ENCODE peak calls at places on chromosomes 3 and 15, in eight cellular contexts. One of them, this sample, is unnamed.

GRCh38 chr15:101406014-101406413 is 83.5 kb downstream of the PCSK6 start:
- DNase-seq in AG08396: no peak
- DNase-seq in HEK293T: no peak
- DNase-seq in omental fat pad: no peak
- DNase-seq in SJSA1: no peak
- DNase-seq in NCI-H1105: no peak
- DNase-seq in RCC 7860: no peak
- DNase-seq in caudate nucleus: no peak
- DNase-seq in this sample: no peak

GRCh38 chr3:194575484-194576210 is 57.6 kb downstream of the TMEM44 start:
- DNase-seq in AG08396: no peak
- DNase-seq in HEK293T: no peak
- DNase-seq in omental fat pad: no peak
- DNase-seq in SJSA1: no peak
- DNase-seq in NCI-H1105: no peak
- DNase-seq in RCC 7860: peak
- DNase-seq in caudate nucleus: no peak
- DNase-seq in this sample: no peak

GRCh38 chr3:37852097-37852496 is 9.6 kb upstream of the CTDSPL start:
- DNase-seq in AG08396: peak
- DNase-seq in HEK293T: no peak
- DNase-seq in omental fat pad: no peak
- DNase-seq in SJSA1: no peak
- DNase-seq in NCI-H1105: no peak
- DNase-seq in RCC 7860: peak
- DNase-seq in caudate nucleus: no peak
- DNase-seq in this sample: no peak

GRCh38 chr3:150691414-150692040 is 12.2 kb downstream of the ERICH6 start:
- DNase-seq in AG08396: no peak
- DNase-seq in HEK293T: no peak
- DNase-seq in omental fat pad: no peak
- DNase-seq in SJSA1: no peak
- DNase-seq in NCI-H1105: no peak
- DNase-seq in RCC 7860: no peak
- DNase-seq in caudate nucleus: no peak
- DNase-seq in this sample: no peak

GRCh38 chr15:49383266-49383665 is 39.8 kb upstream of the FGF7 start:
- DNase-seq in AG08396: no peak
- DNase-seq in HEK293T: no peak
- DNase-seq in omental fat pad: no peak
- DNase-seq in SJSA1: peak
- DNase-seq in NCI-H1105: no peak
- DNase-seq in RCC 7860: no peak
- DNase-seq in caudate nucleus: no peak
- DNase-seq in this sample: no peak

GRCh38 chr3:50164984-50165383 is 9.9 kb downstream of the SEMA3F start:
- DNase-seq in AG08396: no peak
- DNase-seq in HEK293T: no peak
- DNase-seq in omental fat pad: no peak
- DNase-seq in SJSA1: no peak
- DNase-seq in NCI-H1105: no peak
- DNase-seq in RCC 7860: no peak
- DNase-seq in caudate nucleus: no peak
- DNase-seq in this sample: no peak

GRCh38 chr3:71721002-71721401 is 4.2 kb downstream of the EIF4E3 start:
- DNase-seq in AG08396: no peak
- DNase-seq in HEK293T: no peak
- DNase-seq in omental fat pad: no peak
- DNase-seq in SJSA1: no peak
- DNase-seq in NCI-H1105: no peak
- DNase-seq in RCC 7860: no peak
- DNase-seq in caudate nucleus: no peak
- DNase-seq in this sample: no peak

GRCh38 chr3:194112120-194113106 is 23.5 kb upstream of the HES1 start:
- DNase-seq in AG08396: no peak
- DNase-seq in HEK293T: no peak
- DNase-seq in omental fat pad: no peak
- DNase-seq in SJSA1: no peak
- DNase-seq in NCI-H1105: peak
- DNase-seq in RCC 7860: peak
- DNase-seq in caudate nucleus: no peak
- DNase-seq in this sample: no peak

GRCh38 chr3:11592460-11593298 is 51.0 kb downstream of the VGLL4 start:
- DNase-seq in AG08396: peak
- DNase-seq in HEK293T: no peak
- DNase-seq in omental fat pad: no peak
- DNase-seq in SJSA1: no peak
- DNase-seq in NCI-H1105: no peak
- DNase-seq in RCC 7860: no peak
- DNase-seq in caudate nucleus: no peak
- DNase-seq in this sample: no peak

GRCh38 chr15:29736745-29737023 is 85.6 kb downstream of the TJP1 start:
- DNase-seq in AG08396: peak
- DNase-seq in HEK293T: no peak
- DNase-seq in omental fat pad: no peak
- DNase-seq in SJSA1: peak
- DNase-seq in NCI-H1105: no peak
- DNase-seq in RCC 7860: peak
- DNase-seq in caudate nucleus: no peak
- DNase-seq in this sample: no peak

GRCh38 chr3:151085889-151086483 is 522 bp downstream of the MED12L start:
- DNase-seq in AG08396: peak
- DNase-seq in HEK293T: peak
- DNase-seq in omental fat pad: no peak
- DNase-seq in SJSA1: no peak
- DNase-seq in NCI-H1105: peak
- DNase-seq in RCC 7860: no peak
- DNase-seq in caudate nucleus: peak
- DNase-seq in this sample: peak

This sample was measured in NCI-H1417.